ENCODE peak calls at places on chromosome 3, in four cellular contexts. One of them, this sample, is unnamed.

GRCh38 chr3:131447349-131447748 is 55.4 kb downstream of the MRPL3 start:
- DNase-seq in GM12878: no peak
- DNase-seq in IMR-90: no peak
- DNase-seq in A549: no peak
- DNase-seq in this sample: no peak

GRCh38 chr3:55897573-55898224 is 410.6 kb upstream of the WNT5A start:
- DNase-seq in A549: no peak
- DNase-seq in GM12878: no peak
- DNase-seq in IMR-90: peak
- DNase-seq in this sample: no peak

GRCh38 chr3:109532257-109533216 is 195.2 kb upstream of the DPPA4 start:
- DNase-seq in IMR-90: peak
- DNase-seq in A549: no peak
- DNase-seq in GM12878: no peak
- DNase-seq in this sample: peak

GRCh38 chr3:31391150-31391549 is 141.6 kb upstream of the STT3B start:
- DNase-seq in GM12878: no peak
- DNase-seq in A549: no peak
- DNase-seq in IMR-90: no peak
- DNase-seq in this sample: no peak

GRCh38 chr3:186413615-186414415 is 51.8 kb upstream of the DGKG start:
- DNase-seq in GM12878: peak
- DNase-seq in A549: no peak
- DNase-seq in IMR-90: no peak
- DNase-seq in this sample: peak

GRCh38 chr3:134709076-134709475 is 58.3 kb upstream of the KY start:
- DNase-seq in A549: no peak
- DNase-seq in IMR-90: no peak
- DNase-seq in GM12878: no peak
- DNase-seq in this sample: no peak

GRCh38 chr3:66372681-66373350 is 128.0 kb downstream of the LRIG1 start:
- DNase-seq in A549: no peak
- DNase-seq in GM12878: no peak
- DNase-seq in IMR-90: peak
- DNase-seq in this sample: peak

GRCh38 chr3:189365609-189366564 is 194.1 kb downstream of the TPRG1 start:
- DNase-seq in A549: no peak
- DNase-seq in IMR-90: no peak
- DNase-seq in GM12878: no peak
- DNase-seq in this sample: no peak

GRCh38 chr3:126542340-126543241 is 16.1 kb downstream of the C3orf22 start:
- DNase-seq in IMR-90: no peak
- DNase-seq in A549: no peak
- DNase-seq in GM12878: no peak
- DNase-seq in this sample: peak

GRCh38 chr3:31345581-31345980 is 187.1 kb upstream of the STT3B start:
- DNase-seq in A549: no peak
- DNase-seq in IMR-90: no peak
- DNase-seq in GM12878: no peak
- DNase-seq in this sample: no peak

DNA sequence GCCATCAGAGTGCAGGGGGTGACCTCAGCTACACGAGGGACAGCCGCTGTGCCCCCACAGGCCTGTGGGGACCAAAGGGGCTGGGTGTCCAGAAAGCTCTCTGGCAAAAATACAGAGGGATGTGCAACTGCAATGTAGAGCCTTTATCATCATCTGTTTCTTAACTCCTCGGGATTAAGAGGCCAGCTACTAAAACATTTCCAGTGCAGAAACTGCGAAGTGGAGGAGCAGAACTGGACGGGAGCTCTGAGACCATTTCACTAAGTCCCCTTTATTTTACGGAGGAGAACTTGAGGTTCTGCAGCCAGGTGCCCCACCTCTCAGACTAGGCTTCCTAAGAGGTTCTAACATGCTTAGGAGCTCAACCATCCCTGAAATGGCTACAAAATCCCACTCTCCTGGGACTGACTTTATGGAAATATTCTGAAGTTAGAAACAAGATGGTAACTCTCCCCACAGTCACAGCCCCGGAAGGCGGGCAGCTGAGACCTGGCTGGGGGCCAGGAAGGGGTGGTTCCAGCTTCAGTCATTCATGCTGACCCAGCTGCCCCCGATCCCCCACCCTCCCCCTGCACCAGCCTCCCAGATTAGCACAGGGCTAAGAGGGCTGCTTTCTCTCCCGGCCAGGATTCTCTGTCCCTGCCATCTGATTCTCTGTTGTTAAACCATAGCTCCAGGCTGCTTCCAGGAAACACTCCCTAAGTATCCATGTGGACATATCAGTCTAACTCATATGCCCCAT is 40.3 kb downstream of the UMPS start:
- DNase-seq in GM12878: no peak
- DNase-seq in A549: no peak
- DNase-seq in IMR-90: no peak
- DNase-seq in this sample: no peak
- TF ChIP-seq USF2 in GM12878: no peak
- TF ChIP-seq USF2 in A549: no peak
- TF ChIP-seq USF2 in IMR-90: no peak
- TF ChIP-seq USF2 in this sample: no peak

DNA sequence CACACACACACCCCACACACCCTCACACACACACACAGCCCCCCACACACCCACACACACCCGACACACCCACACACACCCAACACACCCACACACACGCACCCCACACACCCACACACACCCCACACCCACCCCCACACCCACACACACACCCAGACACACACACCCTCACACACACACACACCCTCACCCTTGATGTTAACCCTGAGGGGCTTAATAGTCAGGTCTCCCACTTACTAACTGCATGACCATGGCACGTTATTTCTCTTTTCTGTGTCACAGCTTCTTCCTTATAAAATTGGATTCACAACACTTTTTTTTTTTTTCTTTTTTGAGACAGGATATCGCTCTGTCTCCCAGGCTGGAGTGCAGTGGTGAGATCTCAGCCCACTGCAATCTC is 2.8 kb downstream of the GRM2 start:
- DNase-seq in A549: no peak
- DNase-seq in IMR-90: no peak
- DNase-seq in GM12878: no peak
- DNase-seq in this sample: no peak
- H3K27ac ChIP-seq in A549: no peak
- H3K27ac ChIP-seq in IMR-90: no peak
- H3K27ac ChIP-seq in GM12878: no peak
- H3K27ac ChIP-seq in this sample: no peak

GRCh38 chr3:72031581-72031980 is 246.6 kb upstream of the PROK2 start:
- DNase-seq in IMR-90: peak
- DNase-seq in GM12878: no peak
- DNase-seq in A549: no peak
- DNase-seq in this sample: no peak
- TF ChIP-seq USF2 in IMR-90: no peak
- TF ChIP-seq USF2 in GM12878: no peak
- TF ChIP-seq USF2 in A549: no peak
- TF ChIP-seq USF2 in this sample: no peak

GRCh38 chr3:123315271-123315595 is 113.5 kb downstream of the SEC22A start:
- DNase-seq in IMR-90: no peak
- DNase-seq in A549: no peak
- DNase-seq in GM12878: no peak
- DNase-seq in this sample: peak

GRCh38 chr3:123319760-123320159 is 118.0 kb downstream of the SEC22A start:
- DNase-seq in A549: no peak
- DNase-seq in GM12878: no peak
- DNase-seq in IMR-90: no peak
- DNase-seq in this sample: no peak

GRCh38 chr3:123317716-123318115 is 116.0 kb downstream of the SEC22A start:
- DNase-seq in A549: no peak
- DNase-seq in IMR-90: no peak
- DNase-seq in GM12878: no peak
- DNase-seq in this sample: no peak

GRCh38 chr3:123320224-123320623 is 118.5 kb downstream of the SEC22A start:
- DNase-seq in A549: no peak
- DNase-seq in GM12878: no peak
- DNase-seq in IMR-90: no peak
- DNase-seq in this sample: no peak

DNA sequence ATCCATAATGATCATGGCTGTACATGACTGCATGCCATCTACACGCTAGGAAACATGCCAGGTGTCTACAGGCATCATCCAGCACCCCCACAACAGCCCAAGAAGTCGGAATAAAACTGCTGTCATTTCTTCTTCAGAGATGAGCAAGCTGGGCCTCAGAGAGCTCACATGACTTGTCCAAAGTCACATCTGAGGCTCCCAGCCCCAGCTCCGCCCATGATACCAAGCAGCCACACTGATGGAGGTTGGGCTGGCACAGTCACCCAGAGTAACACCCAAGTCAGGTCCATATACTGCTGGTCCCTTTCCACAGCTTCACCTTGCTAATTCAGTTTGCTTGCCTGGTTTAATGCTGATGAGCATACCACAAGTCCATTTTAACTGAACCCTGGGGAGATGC is 116.6 kb downstream of the SEC22A start:
- DNase-seq in IMR-90: no peak
- DNase-seq in A549: no peak
- DNase-seq in GM12878: no peak
- DNase-seq in this sample: no peak
- H3K27ac ChIP-seq in IMR-90: no peak
- H3K27ac ChIP-seq in A549: no peak
- H3K27ac ChIP-seq in GM12878: no peak
- H3K27ac ChIP-seq in this sample: no peak

GRCh38 chr3:35305406-35305805 is 333.9 kb upstream of the ARPP21 start:
- DNase-seq in A549: no peak
- DNase-seq in GM12878: no peak
- DNase-seq in IMR-90: no peak
- DNase-seq in this sample: no peak
- TF ChIP-seq USF2 in A549: no peak
- TF ChIP-seq USF2 in GM12878: no peak
- TF ChIP-seq USF2 in IMR-90: no peak
- TF ChIP-seq USF2 in this sample: no peak

DNA sequence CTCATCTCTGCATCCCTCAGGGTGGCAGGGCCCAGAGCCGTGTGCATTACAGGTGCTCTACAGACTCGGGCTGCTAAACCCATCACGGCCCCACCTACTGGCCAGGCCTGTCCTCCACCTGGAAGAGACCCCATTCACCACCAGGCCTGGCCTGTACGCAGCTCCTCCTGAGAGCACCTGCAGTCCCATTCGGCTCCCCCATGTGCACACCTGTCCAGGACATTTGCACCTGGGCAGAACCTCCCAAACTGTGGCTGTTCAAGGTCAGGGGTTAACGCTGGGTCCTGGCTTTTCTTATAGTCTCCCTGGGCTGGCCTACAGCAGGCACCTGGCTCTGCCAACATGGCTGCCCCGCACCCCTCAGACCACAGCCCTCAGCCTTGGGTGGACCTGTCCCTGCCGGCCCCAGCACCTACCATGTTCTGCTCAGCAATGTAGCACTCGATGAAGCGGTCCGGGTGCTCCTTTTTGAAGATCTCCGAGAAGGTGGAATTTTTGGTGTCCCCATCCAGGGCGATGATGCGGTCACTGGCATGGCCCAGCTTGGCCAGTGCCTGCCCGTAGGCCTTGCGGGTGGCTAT is 25.7 kb downstream of the TKT start:
- DNase-seq in GM12878: no peak
- DNase-seq in A549: no peak
- DNase-seq in IMR-90: no peak
- DNase-seq in this sample: no peak
- H3K27ac ChIP-seq in GM12878: no peak
- H3K27ac ChIP-seq in A549: peak
- H3K27ac ChIP-seq in IMR-90: no peak
- H3K27ac ChIP-seq in this sample: no peak

GRCh38 chr3:140523600-140523999 is 154.3 kb upstream of the TRIM42 start:
- DNase-seq in IMR-90: no peak
- DNase-seq in GM12878: no peak
- DNase-seq in A549: no peak
- DNase-seq in this sample: no peak
- TF ChIP-seq USF2 in IMR-90: no peak
- TF ChIP-seq USF2 in GM12878: no peak
- TF ChIP-seq USF2 in A549: no peak
- TF ChIP-seq USF2 in this sample: no peak

GRCh38 chr3:123296836-123297626 is 95.3 kb downstream of the SEC22A start:
- DNase-seq in GM12878: no peak
- DNase-seq in A549: no peak
- DNase-seq in IMR-90: no peak
- DNase-seq in this sample: no peak
- H3K27ac ChIP-seq in GM12878: no peak
- H3K27ac ChIP-seq in A549: no peak
- H3K27ac ChIP-seq in IMR-90: no peak
- H3K27ac ChIP-seq in this sample: no peak

GRCh38 chr3:117708601-117709000 is 999.0 kb downstream of the TUSC7 start:
- DNase-seq in GM12878: no peak
- DNase-seq in A549: no peak
- DNase-seq in IMR-90: peak
- DNase-seq in this sample: no peak
- TF ChIP-seq USF2 in GM12878: no peak
- TF ChIP-seq USF2 in A549: no peak
- TF ChIP-seq USF2 in IMR-90: no peak
- TF ChIP-seq USF2 in this sample: no peak